ENCODE peak calls at places on chromosomes 11 and 22, in five cellular contexts. O is hepatocyte, R is OCI-LY7, U is PC-3, M is neural progenitor cell. G is an unnamed sample.

GRCh38 chr11:69297225-69297925 is 3.4 kb downstream of the MYEOV start:
- DNase-seq in U (peak; percentile 100), M (peak; percentile 35), O (peak; percentile 93), R (peak; percentile 85), G (no peak)

GRCh38 chr11:69129053-69129452 is 26.7 kb upstream of the SMIM38 start:
- DNase-seq in O (no peak), U (no peak), M (no peak), R (no peak), G (no peak)

GRCh38 chr22:20807315-20807752 is 33.4 kb downstream of the SERPIND1 start:
- DNase-seq in M (no peak), U (peak; percentile 71), O (peak; percentile 49), R (no peak), G (no peak)

GRCh38 chr11:75013051-75013450 is 24.3 kb downstream of the NEU3 start:
- DNase-seq in O (no peak), M (no peak), R (no peak), U (peak; percentile 29), G (no peak)

GRCh38 chr11:45872513-45873356 is 12.7 kb upstream of the MAPK8IP1 start:
- DNase-seq in O (peak; percentile 81), R (peak; percentile 55), M (peak; percentile 89), U (peak; percentile 59), G (peak; percentile 95)

GRCh38 chr11:118168751-118169150 is 7.7 kb downstream of the SCN2B start:
- DNase-seq in R (no peak), U (peak; percentile 31), M (no peak), O (no peak), G (no peak)

GRCh38 chr22:41810022-41810421 is 9.5 kb downstream of the CCDC134 start:
- DNase-seq in M (no peak), O (no peak), U (no peak), R (no peak), G (no peak)

GRCh38 chr11:41781441-41781840 is 322.0 kb upstream of the LRRC4C start:
- DNase-seq in R (no peak), M (no peak), O (no peak), U (peak; percentile 55), G (no peak)

GRCh38 chr11:119055901-119056300 is 1.1 kb downstream of the HYOU1 start:
- DNase-seq in R (peak; percentile 59), O (peak; percentile 39), M (peak; percentile 32), U (peak; percentile 52), G (peak; percentile 22)

GRCh38 chr11:123702137-123702536 is 39.3 kb downstream of the ZNF202 start:
- DNase-seq in R (no peak), O (no peak), U (no peak), M (no peak), G (no peak)

GRCh38 chr11:40597546-40598113 is 861.8 kb downstream of the LRRC4C start:
- DNase-seq in U (no peak), O (no peak), M (no peak), R (no peak), G (no peak)

GRCh38 chr11:113697798-113698407 is 8.2 kb downstream of the TMPRSS5 start:
- DNase-seq in U (peak; percentile 82), O (no peak), M (no peak), R (no peak), G (no peak)

GRCh38 chr22:36589856-36590255 is 60.9 kb upstream of the EIF3D start:
- DNase-seq in O (no peak), U (no peak), M (no peak), R (no peak), G (no peak)

GRCh38 chr11:78138694-78139421 is 568 bp downstream of the ALG8 start:
- DNase-seq in M (peak; percentile 12), R (peak; percentile 53), U (peak; percentile 54), O (peak; percentile 34), G (peak; percentile 61)

GRCh38 chr22:50523806-50524663 is 1.4 kb downstream of the SCO2 start:
- DNase-seq in O (peak; percentile 15), R (no peak), U (no peak), M (no peak), G (no peak)

GRCh38 chr11:100151944-100152343 is 535.1 kb upstream of the ARHGAP42 start:
- DNase-seq in R (no peak), M (no peak), O (no peak), U (peak; percentile 45), G (no peak)

GRCh38 chr11:66317322-66317765 is 500 bp upstream of the CD248 start:
- DNase-seq in O (peak; percentile 61), M (no peak), U (no peak), R (peak; percentile 59), G (no peak)

GRCh38 chr11:9057032-9057431 is 34.4 kb downstream of the SCUBE2 start:
- DNase-seq in M (no peak), U (no peak), O (no peak), R (no peak), G (no peak)

GRCh38 chr11:134355656-134356055 is 23.9 kb downstream of the GLB1L2 start:
- DNase-seq in U (no peak), M (no peak), O (no peak), R (no peak), G (no peak)

GRCh38 chr11:76120513-76121081 is 85.7 kb downstream of the WNT11 start:
- DNase-seq in O (no peak), R (no peak), U (no peak), M (peak; percentile 63), G (peak; percentile 75)

GRCh38 chr11:46472662-46472994 is 81.1 kb upstream of the CHRM4 start:
- DNase-seq in R (no peak), U (peak; percentile 23), M (no peak), O (peak; percentile 71), G (no peak)

GRCh38 chr11:104899226-104899625 is 966 bp upstream of the CASP12 start:
- DNase-seq in M (peak; percentile 4), U (no peak), R (no peak), O (no peak), G (peak; percentile 3)

GRCh38 chr11:102994101-102994500 is 38.6 kb upstream of the MMP13 start:
- DNase-seq in M (no peak), U (peak; percentile 48), O (no peak), R (no peak), G (no peak)

GRCh38 chr22:37860796-37861421 is 11.7 kb downstream of the EIF3L start:
- DNase-seq in M (no peak), R (no peak), U (no peak), O (no peak), G (no peak)

GRCh38 chr11:19187101-19187500 is 14.7 kb downstream of the CSRP3 start:
- DNase-seq in R (no peak), O (no peak), U (no peak), M (no peak), G (no peak)

GRCh38 chr22:45205624-45205925 is 35.1 kb downstream of the KIAA0930 start:
- DNase-seq in R (no peak), O (no peak), U (no peak), M (no peak), G (no peak)

GRCh38 chr22:39634530-39635399 is 64.2 kb downstream of the CACNA1I start:
- DNase-seq in M (no peak), O (peak; percentile 72), U (peak; percentile 94), R (no peak), G (no peak)

GRCh38 chr11:3642071-3642951 is 519 bp upstream of the ART5 start:
- DNase-seq in M (peak; percentile 97), O (peak; percentile 95), U (peak; percentile 52), R (no peak), G (peak; percentile 97)

GRCh38 chr11:26762089-26762488 is 40.2 kb upstream of the SLC5A12 start:
- DNase-seq in R (no peak), U (no peak), O (no peak), M (no peak), G (no peak)
- H3K27ac ChIP-seq in R (no peak overlapping the region), U (no peak overlapping the region), O (no peak overlapping the region), M (no peak overlapping the region), G (no peak overlapping the region)

DNA sequence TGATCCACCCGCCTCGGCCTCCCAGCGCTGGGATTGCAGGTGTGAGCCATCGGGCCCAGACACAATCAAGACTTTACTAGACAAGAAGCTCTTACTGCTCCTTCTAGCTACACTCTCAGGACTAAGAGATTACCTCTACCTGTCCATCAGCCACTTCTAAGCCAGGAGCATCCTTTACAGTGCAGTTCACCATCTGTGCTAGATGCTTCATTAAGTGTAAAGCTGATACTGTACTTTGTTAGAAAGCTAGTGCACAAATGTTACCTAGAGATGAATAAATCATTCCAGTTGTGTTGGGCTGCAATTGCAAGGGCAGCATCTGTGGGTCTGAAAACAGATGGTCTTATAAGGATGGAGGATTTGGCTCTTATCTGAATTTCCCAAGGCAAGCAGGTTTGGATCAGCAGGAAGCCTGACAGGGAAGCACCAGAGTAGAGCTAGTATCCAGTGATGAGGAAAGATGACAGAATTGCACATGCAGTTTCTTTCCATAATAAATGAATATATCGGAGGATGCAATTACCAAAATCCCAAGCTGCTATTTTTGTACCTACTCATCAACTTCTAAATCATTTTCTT is 58.3 kb downstream of the FAM168A start:
- DNase-seq in R (no peak), M (no peak), U (no peak), O (no peak), G (no peak)
- TF ChIP-seq EZH2phosphoT487 in R (no peak), M (no peak), U (no peak), O (no peak), G (no peak)

DNA sequence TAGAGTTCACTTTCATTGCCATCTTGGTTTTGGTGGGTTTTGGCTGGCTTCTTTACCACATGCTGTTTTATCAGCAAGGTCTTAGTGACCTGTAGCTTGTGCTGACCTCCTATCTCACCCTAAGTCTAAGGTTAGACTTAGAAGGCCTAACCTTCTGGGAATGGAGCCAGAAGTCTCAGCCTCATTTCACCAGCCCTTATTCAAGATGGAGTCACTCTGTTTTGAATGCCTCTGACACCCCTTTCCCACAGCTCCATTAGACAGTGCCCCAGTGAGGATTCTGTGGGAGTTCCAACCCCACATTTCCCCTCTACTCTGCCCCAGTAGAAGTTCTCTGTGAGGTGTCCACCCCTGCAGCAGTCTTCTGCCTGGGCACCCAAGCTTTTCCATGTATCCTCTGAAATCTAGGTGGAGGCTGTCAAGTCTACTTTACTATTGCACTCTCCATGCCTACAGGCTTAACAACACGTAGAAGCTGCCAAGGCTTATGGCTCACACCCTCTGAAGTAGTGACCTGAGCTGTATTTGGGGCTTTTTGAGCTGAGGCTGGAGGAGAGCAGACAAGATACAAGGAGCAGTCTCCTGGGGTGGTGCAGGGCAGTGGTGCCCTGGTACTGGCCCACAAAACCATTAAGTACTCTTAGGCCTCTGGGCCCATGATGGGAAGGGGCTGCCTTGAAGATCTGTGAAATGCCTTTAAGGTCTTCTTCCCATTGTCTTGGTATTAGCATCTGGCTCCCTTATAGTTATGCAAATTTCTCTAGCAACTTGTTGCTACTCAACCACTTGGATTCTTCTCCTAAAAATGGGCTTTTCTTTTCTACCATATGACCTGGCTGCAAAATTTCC is 65.9 kb upstream of the SC5D start:
- DNase-seq in R (no peak), M (no peak), U (no peak), O (no peak), G (no peak)
- H2AFZ ChIP-seq in R (no peak overlapping the region), M (no peak overlapping the region), U (no peak overlapping the region), O (no peak overlapping the region), G (no peak overlapping the region)

DNA sequence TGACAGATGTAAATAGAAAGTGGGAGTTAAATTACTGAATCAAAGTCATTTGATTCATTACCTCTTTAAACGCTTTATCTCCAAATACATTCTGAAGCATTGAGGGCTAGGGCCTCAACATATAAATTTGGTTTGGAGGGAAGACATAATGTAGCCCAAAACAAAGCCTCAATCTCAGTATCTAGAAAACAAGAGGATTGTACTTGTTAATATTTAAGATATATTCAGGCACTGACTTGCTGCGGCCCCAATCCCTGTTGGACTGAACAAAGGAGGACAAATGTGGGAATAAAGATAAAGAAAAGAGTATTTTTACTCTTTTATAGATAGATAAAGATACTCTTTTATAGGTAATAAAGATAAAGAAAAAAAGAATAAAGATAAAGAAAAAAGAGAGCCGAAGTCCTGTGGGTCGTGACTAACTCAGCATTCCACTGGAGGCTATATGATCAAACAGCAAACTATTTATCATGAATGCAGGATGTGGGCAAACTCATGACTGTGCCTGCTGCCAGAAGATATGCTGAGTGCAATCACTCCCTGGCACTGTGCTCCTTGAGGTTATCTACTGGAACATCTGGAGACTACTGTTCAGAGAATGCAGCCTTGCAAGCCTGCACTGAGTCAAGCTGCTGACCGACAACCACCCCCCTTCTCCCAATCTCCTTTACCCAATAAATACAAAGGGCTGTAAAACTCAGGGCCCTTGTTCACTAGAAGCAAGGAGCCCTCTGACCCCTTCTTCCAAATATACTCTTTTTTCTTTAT is 6.9 kb downstream of the OR10V1 start:
- DNase-seq in O (peak; percentile 54), U (peak; percentile 90), M (no peak), R (no peak), G (no peak)
- H3K27ac ChIP-seq in O (peak overlapping the region; percentile 71), U (no peak overlapping the region), M (no peak overlapping the region), R (no peak overlapping the region), G (no peak overlapping the region)

G was measured in GM23338.